ENCODE peak calls at places on chromosome 1, in nine cellular contexts. D, T, P, J, S, Y, R, K and Z are unnamed samples.

GRCh38 chr1:183234660-183235476 is 48.8 kb downstream of the LAMC2 start:
- DNase-seq in D (peak; percentile 79), T (peak; percentile 47), P (no peak), J (peak; percentile 45), S (peak; percentile 98), Y (no peak), R (peak; percentile 75), K (peak; percentile 70), Z (peak; percentile 22)

GRCh38 chr1:188462837-188463236 is 1634.1 kb downstream of the PLA2G4A start:
- DNase-seq in D (no peak), T (no peak), P (no peak), J (no peak), S (no peak), Y (no peak), R (no peak), K (no peak), Z (no peak)

GRCh38 chr1:238608139-238608538 is 717.4 kb upstream of the ZP4 start:
- DNase-seq in D (no peak), T (no peak), P (no peak), J (no peak), S (no peak), Y (no peak), R (no peak), K (no peak), Z (no peak)

GRCh38 chr1:221284028-221284427 is 404.8 kb downstream of the HLX start:
- DNase-seq in D (no peak), T (no peak), P (no peak), J (no peak), S (peak; percentile 85), Y (no peak), R (no peak), K (no peak), Z (no peak)

GRCh38 chr1:54754486-54755285 is 9.6 kb downstream of the PARS2 start:
- DNase-seq in D (no peak), T (no peak), P (no peak), J (no peak), S (no peak), Y (no peak), R (no peak), K (no peak), Z (no peak)

GRCh38 chr1:77538956-77539509 is 143.4 kb downstream of the ZZZ3 start:
- DNase-seq in D (no peak), T (no peak), P (no peak), J (no peak), S (peak; percentile 93), Y (no peak), R (peak; percentile 45), K (peak; percentile 39), Z (no peak)

GRCh38 chr1:63906053-63906704 is 132.4 kb downstream of the ROR1 start:
- DNase-seq in D (no peak), T (no peak), P (no peak), J (no peak), S (no peak), Y (no peak), R (no peak), K (no peak), Z (no peak)

GRCh38 chr1:245180496-245180895 is 25.7 kb downstream of the KIF26B start:
- DNase-seq in D (no peak), T (no peak), P (no peak), J (no peak), S (no peak), Y (no peak), R (no peak), K (no peak), Z (no peak)

GRCh38 chr1:193568451-193568985 is 382.1 kb upstream of the B3GALT2 start:
- DNase-seq in D (no peak), T (no peak), P (no peak), J (no peak), S (no peak), Y (no peak), R (no peak), K (no peak), Z (peak; percentile 85)

GRCh38 chr1:33182896-33183295 is 1.1 kb upstream of the TRIM62 start:
- DNase-seq in D (no peak), T (no peak), P (no peak), J (no peak), S (no peak), Y (no peak), R (no peak), K (no peak), Z (no peak)

GRCh38 chr1:33181038-33181861 is 593 bp downstream of the TRIM62 start:
- DNase-seq in D (peak; percentile 50), T (no peak), P (peak; percentile 64), J (peak; percentile 40), S (peak; percentile 41), Y (no peak), R (peak; percentile 73), K (peak; percentile 42), Z (peak; percentile 41)

GRCh38 chr1:33183306-33183705 is 1.5 kb upstream of the TRIM62 start:
- DNase-seq in D (no peak), T (no peak), P (no peak), J (no peak), S (no peak), Y (no peak), R (no peak), K (no peak), Z (no peak)

GRCh38 chr1:33182452-33182851 is 609 bp upstream of the TRIM62 start:
- DNase-seq in D (no peak), T (no peak), P (no peak), J (no peak), S (peak; percentile 65), Y (no peak), R (no peak), K (no peak), Z (no peak)

GRCh38 chr1:33181906-33182305 is at the start of gene TRIM62:
- DNase-seq in D (peak; percentile 85), T (peak; percentile 82), P (peak; percentile 87), J (peak; percentile 88), S (peak; percentile 85), Y (peak; percentile 90), R (peak; percentile 88), K (peak; percentile 74), Z (peak; percentile 80)
- TF ChIP-seq POLR2A in D (peak; percentile 76), T (no peak), P (peak; percentile 62), J (no peak), S (no peak), Y (no peak), R (peak; percentile 38), K (peak; percentile 38), Z (no peak)

GRCh38 chr1:40709100-40709801 is 17.7 kb downstream of the NFYC start:
- DNase-seq in D (peak; percentile 91), T (peak; percentile 41), P (peak; percentile 78), J (peak; percentile 84), S (peak; percentile 97), Y (peak; percentile 52), R (peak; percentile 63), K (peak; percentile 69), Z (peak; percentile 93)
- TF ChIP-seq POLR2A in D (peak; percentile 97), T (no peak), P (peak; percentile 84), J (no peak), S (no peak), Y (peak; percentile 72), R (peak; percentile 13), K (no peak), Z (peak; percentile 63)

DNA sequence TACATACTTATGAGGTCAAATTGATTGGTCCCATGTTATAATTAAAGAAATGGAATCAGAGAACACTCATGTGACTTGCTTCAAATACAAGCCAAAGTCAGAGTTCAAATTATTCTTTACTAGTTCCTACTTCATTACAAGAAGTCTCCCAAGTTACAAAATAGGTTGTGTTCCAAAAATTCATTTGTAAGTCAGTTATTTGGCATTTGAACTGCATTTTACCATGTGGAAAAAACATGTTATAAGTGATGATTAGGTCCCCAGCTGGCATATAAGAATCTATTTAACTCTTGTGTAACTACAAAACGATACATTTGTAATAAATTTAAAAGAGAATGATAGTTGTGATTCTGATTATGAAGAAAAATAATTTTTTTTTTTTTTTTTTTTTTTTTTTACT is 124.1 kb downstream of the DISP1 start:
- DNase-seq in D (no peak), T (no peak), P (no peak), J (no peak), S (no peak), Y (no peak), R (no peak), K (no peak), Z (no peak)
- TF ChIP-seq POLR2A in D (no peak), T (no peak), P (no peak), J (no peak), S (no peak), Y (no peak), R (no peak), K (no peak), Z (no peak)

GRCh38 chr1:220219865-220220698 is 52.2 kb downstream of the RAB3GAP2 start:
- DNase-seq in D (no peak), T (no peak), P (no peak), J (no peak), S (no peak), Y (peak; percentile 4), R (no peak), K (no peak), Z (no peak)
- TF ChIP-seq POLR2A in D (no peak), T (no peak), P (no peak), J (no peak), S (no peak), Y (peak; percentile 94), R (no peak), K (no peak), Z (no peak)

DNA sequence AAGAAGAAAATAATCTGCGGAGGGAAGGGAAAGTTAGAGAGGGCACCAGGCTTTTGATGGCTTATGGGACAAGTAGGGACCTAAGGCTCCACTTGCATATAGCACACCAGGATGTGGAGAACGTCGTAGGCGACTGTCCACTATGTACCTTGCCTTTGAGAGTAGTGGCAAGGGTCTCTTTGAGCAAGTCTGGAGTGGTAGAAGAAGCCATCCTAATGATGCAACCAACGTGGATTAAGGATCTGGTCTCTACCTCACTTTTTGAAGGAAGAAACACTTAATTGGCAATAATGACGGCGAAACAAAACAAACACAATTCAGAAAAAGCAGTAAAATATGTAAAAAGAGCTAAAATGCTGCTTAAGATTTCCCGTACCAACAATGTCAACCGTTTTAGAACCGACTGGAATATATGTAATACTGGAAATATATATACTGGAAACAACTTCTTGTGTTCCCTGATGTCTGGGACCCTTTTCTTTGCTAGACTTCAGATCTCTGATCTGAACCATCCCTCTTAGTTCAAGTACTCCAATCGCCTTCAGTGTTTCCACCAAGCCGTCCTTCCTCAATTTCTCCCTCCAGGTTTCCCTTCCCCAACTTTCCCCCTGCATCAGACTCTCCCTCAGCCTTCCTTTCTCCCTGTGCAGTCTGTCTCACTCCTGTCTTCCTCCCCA is 821 bp upstream of the KHDRBS1 start:
- DNase-seq in D (no peak), T (no peak), P (no peak), J (no peak), S (no peak), Y (no peak), R (no peak), K (no peak), Z (no peak)
- TF ChIP-seq POLR2A in D (no peak), T (no peak), P (no peak), J (no peak), S (no peak), Y (no peak), R (no peak), K (no peak), Z (no peak)